ENCODE peak calls at places on chromosomes 7 and 10, in four cellular contexts. One of them, this sample, is unnamed. For H3K4me1, the result is how much of the 10 kb centered on the place peaks cover.

GRCh38 chr7:49187543-49188268 is 263.4 kb downstream of the CDC14C start:
- DNase-seq in left lung: no peak
- DNase-seq in Caco-2: peak
- DNase-seq in heart right ventricle: no peak
- DNase-seq in this sample: peak

GRCh38 chr7:22597845-22598244 is 97.9 kb upstream of the STEAP1B start:
- DNase-seq in left lung: no peak
- DNase-seq in Caco-2: no peak
- DNase-seq in heart right ventricle: no peak
- DNase-seq in this sample: no peak

GRCh38 chr10:44986670-44987069 is 8.1 kb upstream of the DEPP1 start:
- DNase-seq in left lung: no peak
- DNase-seq in Caco-2: no peak
- DNase-seq in heart right ventricle: peak
- DNase-seq in this sample: no peak

GRCh38 chr10:58318346-58318745 is 16.5 kb upstream of the UBE2D1 start:
- DNase-seq in left lung: no peak
- DNase-seq in Caco-2: no peak
- DNase-seq in heart right ventricle: no peak
- DNase-seq in this sample: no peak

GRCh38 chr7:94492601-94493000 is 17.0 kb upstream of the CASD1 start:
- DNase-seq in left lung: no peak
- DNase-seq in Caco-2: no peak
- DNase-seq in heart right ventricle: no peak
- DNase-seq in this sample: no peak

GRCh38 chr7:21507627-21508343 is 35.1 kb upstream of the DNAH11 start:
- DNase-seq in left lung: peak
- DNase-seq in Caco-2: peak
- DNase-seq in heart right ventricle: peak
- DNase-seq in this sample: peak

GRCh38 chr10:107913317-107914294 is 749.1 kb upstream of the SORCS1 start:
- DNase-seq in left lung: no peak
- DNase-seq in Caco-2: no peak
- DNase-seq in heart right ventricle: no peak
- DNase-seq in this sample: peak

GRCh38 chr7:25815711-25816110 is 336.3 kb upstream of the NFE2L3 start:
- DNase-seq in left lung: no peak
- DNase-seq in Caco-2: no peak
- DNase-seq in heart right ventricle: no peak
- DNase-seq in this sample: no peak

GRCh38 chr10:51176976-51177690 is 102.8 kb downstream of the PRKG1 start:
- DNase-seq in left lung: no peak
- DNase-seq in Caco-2: no peak
- DNase-seq in heart right ventricle: no peak
- DNase-seq in this sample: no peak

GRCh38 chr10:101291254-101292193 is 62.3 kb upstream of the LBX1 start:
- DNase-seq in left lung: no peak
- DNase-seq in Caco-2: peak
- DNase-seq in heart right ventricle: peak
- DNase-seq in this sample: peak

GRCh38 chr7:83326223-83326622 is 163.5 kb upstream of the PCLO start:
- DNase-seq in left lung: no peak
- DNase-seq in Caco-2: peak
- DNase-seq in heart right ventricle: no peak
- DNase-seq in this sample: no peak

GRCh38 chr7:135200824-135201331 is 10.4 kb downstream of the WDR91 start:
- DNase-seq in left lung: no peak
- DNase-seq in Caco-2: no peak
- DNase-seq in heart right ventricle: no peak
- DNase-seq in this sample: no peak

GRCh38 chr10:117740088-117740487 is 197.5 kb downstream of the EMX2 start:
- DNase-seq in left lung: no peak
- DNase-seq in Caco-2: no peak
- DNase-seq in heart right ventricle: no peak
- DNase-seq in this sample: no peak

DNA sequence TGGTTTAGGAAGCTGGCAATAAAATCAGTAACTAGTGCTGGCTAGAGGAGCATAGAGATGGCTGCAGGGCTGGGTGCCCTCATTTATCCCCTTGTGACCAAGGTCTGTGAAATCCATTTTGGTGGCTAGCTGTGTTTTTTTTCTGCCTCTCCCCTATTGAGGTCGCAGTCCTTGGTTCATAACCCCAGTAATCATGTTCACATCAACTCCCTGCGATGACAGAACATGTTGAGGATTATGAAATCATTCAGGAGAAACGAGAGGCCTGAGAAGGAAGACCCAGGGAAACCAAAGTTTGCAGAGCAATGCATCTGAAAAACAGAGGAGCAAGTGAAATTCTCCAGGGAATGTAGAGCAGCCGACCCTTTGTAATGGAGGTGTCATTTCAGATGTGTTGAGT is 126.9 kb downstream of the TACC2 start:
- DNase-seq in left lung: no peak
- DNase-seq in Caco-2: no peak
- DNase-seq in heart right ventricle: no peak
- DNase-seq in this sample: no peak
- H3K4me1 ChIP-seq in left lung: under half
- H3K4me1 ChIP-seq in Caco-2: under half
- H3K4me1 ChIP-seq in heart right ventricle: under half
- H3K4me1 ChIP-seq in this sample: under half

DNA sequence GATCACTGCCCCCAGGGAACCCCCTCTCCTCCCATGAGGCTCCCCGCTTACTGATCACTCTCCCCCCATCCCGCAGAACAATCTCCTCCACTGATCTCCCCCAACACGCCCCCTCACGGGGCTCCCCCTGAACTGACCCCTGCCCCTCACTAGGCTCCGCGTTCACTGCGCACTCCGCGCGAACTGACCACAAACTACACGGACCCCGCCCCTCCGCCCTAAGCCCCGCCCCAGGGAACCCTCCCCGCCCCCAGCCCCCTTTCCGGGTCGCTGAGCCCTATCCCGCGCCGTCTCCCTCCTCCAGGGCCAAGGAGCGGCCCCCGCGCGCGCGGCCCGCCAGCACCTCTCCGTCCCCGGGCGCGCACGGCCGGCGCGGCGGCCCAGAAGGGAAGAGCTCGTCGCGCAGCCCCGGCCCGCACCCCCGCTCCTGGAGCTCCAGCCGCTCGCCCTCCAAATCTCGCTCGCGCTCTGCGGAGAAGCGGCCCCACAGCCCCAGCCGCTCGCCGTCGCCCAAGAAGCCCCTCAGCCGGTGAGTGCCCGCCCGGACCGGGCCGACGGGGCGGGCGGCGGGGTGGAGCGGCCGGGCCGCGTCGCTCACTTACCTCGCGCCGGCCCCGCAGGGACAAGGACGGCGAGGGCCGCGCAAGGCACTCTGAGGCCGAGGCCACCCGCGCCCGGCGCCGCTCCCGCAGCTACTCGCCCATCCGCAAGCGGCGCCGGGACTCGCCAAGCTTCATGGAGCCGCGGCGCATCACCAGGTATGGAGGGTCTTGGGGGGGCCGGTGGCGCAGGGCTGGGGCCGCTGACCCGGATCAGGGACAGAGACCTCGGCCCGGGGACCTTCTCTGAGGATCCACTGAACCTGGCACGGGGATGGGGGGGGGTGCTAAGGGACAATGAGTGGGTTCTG is 19.9 kb upstream of the HSPB1 start:
- DNase-seq in left lung: no peak
- DNase-seq in Caco-2: peak
- DNase-seq in heart right ventricle: no peak
- DNase-seq in this sample: peak
- H3K4me3 ChIP-seq in left lung: peak
- H3K4me3 ChIP-seq in Caco-2: peak
- H3K4me3 ChIP-seq in heart right ventricle: peak
- H3K4me3 ChIP-seq in this sample: peak

DNA sequence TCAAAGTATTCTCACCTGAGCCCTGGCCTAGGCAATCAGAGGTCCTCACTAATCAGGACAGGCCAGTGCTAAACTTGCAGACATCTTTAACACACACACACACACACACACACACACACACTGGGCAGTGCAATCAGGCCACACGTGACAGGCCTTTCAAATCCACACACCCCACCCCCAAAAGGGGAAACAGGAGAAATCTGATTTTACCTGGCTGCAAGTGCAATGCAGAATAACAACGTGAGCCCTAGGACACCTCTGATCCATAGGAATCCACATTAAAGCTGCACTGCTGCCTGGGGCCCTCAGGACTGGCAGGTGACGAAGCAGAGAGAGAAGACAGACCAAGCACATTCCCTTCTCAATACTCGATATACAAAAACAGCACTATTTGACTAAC is 218.9 kb downstream of the FAM107B start:
- DNase-seq in left lung: no peak
- DNase-seq in Caco-2: no peak
- DNase-seq in heart right ventricle: no peak
- DNase-seq in this sample: peak
- H3K4me1 ChIP-seq in left lung: under half
- H3K4me1 ChIP-seq in Caco-2: half or more
- H3K4me1 ChIP-seq in heart right ventricle: half or more
- H3K4me1 ChIP-seq in this sample: under half

GRCh38 chr10:74855027-74855426 is 28.6 kb downstream of the KAT6B start:
- DNase-seq in left lung: no peak
- DNase-seq in Caco-2: no peak
- DNase-seq in heart right ventricle: peak
- DNase-seq in this sample: no peak
- H3K4me3 ChIP-seq in left lung: no peak
- H3K4me3 ChIP-seq in Caco-2: no peak
- H3K4me3 ChIP-seq in heart right ventricle: no peak
- H3K4me3 ChIP-seq in this sample: no peak

GRCh38 chr7:2138146-2138765 is 94.5 kb downstream of the MAD1L1 start:
- DNase-seq in left lung: no peak
- DNase-seq in Caco-2: no peak
- DNase-seq in heart right ventricle: no peak
- DNase-seq in this sample: no peak
- H3K4me1 ChIP-seq in left lung: under half
- H3K4me1 ChIP-seq in Caco-2: under half
- H3K4me1 ChIP-seq in heart right ventricle: under half
- H3K4me1 ChIP-seq in this sample: under half

DNA sequence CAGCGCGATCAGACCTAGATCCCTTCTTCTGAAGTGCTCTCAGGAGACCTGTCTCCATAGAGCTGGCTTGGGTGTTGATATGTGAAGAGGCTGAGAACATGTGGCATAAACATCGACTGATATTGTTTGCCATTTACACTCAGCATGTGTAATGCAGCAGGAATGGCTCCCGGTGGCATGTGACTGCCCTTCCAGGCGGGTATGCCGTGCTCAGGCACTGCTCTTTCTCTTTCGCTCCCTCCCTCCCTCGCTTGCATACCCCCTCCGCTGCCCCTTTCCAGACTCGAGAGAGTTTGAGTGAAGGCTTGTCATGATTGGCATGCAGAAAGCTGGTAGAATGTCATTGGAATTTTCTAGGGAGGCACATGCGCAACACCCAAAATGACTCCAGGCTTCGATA is 107.3 kb upstream of the PDCD4 start:
- DNase-seq in left lung: no peak
- DNase-seq in Caco-2: no peak
- DNase-seq in heart right ventricle: peak
- DNase-seq in this sample: no peak
- H3K4me3 ChIP-seq in left lung: no peak
- H3K4me3 ChIP-seq in Caco-2: no peak
- H3K4me3 ChIP-seq in heart right ventricle: peak
- H3K4me3 ChIP-seq in this sample: no peak

GRCh38 chr7:151113344-151114150 is 27.3 kb downstream of the AGAP3 start:
- DNase-seq in left lung: peak
- DNase-seq in Caco-2: peak
- DNase-seq in heart right ventricle: no peak
- DNase-seq in this sample: no peak
- H3K4me1 ChIP-seq in left lung: under half
- H3K4me1 ChIP-seq in Caco-2: under half
- H3K4me1 ChIP-seq in heart right ventricle: under half
- H3K4me1 ChIP-seq in this sample: under half

GRCh38 chr10:790821-791551 is 101.5 kb upstream of the DIP2C start:
- DNase-seq in left lung: no peak
- DNase-seq in Caco-2: no peak
- DNase-seq in heart right ventricle: no peak
- DNase-seq in this sample: no peak

GRCh38 chr10:787933-788651 is 98.6 kb upstream of the DIP2C start:
- DNase-seq in left lung: no peak
- DNase-seq in Caco-2: no peak
- DNase-seq in heart right ventricle: peak
- DNase-seq in this sample: no peak

GRCh38 chr10:791639-792038 is 102.2 kb upstream of the DIP2C start:
- DNase-seq in left lung: no peak
- DNase-seq in Caco-2: no peak
- DNase-seq in heart right ventricle: no peak
- DNase-seq in this sample: no peak

GRCh38 chr10:788796-789748 is 99.6 kb upstream of the DIP2C start:
- DNase-seq in left lung: peak
- DNase-seq in Caco-2: peak
- DNase-seq in heart right ventricle: peak
- DNase-seq in this sample: no peak

GRCh38 chr10:789831-790701 is 100.6 kb upstream of the DIP2C start:
- DNase-seq in left lung: no peak
- DNase-seq in Caco-2: no peak
- DNase-seq in heart right ventricle: no peak
- DNase-seq in this sample: no peak
- H3K4me3 ChIP-seq in left lung: no peak
- H3K4me3 ChIP-seq in Caco-2: peak
- H3K4me3 ChIP-seq in heart right ventricle: no peak
- H3K4me3 ChIP-seq in this sample: no peak

DNA sequence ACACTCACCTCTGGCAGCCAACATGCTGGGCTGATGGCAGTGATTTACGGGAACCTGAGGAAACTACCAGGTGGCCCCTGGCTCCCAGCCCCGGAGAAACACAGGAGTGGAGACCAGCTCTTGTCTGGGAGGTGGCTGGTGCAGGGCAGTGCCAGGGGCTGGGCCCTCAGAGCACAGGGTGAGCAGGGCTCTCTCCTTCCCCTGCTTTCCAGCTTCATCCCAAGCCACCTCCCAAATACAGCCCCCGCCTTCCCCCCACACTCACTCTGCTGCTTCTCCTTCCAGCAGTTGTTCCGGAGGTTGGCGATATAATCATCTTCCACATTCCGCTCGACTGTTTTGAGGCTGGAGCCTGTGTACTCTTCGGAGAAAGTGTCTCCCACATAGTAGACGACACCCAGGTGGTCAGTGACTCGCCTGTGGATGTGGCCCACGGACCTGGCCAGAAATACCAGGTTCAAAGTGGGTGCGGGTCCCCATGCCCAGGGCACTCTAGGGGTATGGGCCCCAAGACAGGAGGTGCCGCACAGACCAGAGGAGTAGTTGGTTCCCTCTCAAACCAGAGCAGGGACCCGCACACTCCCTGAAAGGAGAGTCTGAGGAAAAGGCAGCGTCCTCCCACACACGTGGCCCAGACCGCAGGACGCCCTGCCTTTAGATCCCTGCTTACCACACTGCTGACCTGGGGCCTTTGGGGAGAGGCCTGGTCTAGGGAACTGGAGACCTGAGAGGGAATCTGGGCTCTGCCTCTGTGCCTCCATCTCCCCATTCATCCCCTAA is 18.3 kb downstream of the DNAJB12 start:
- DNase-seq in left lung: no peak
- DNase-seq in Caco-2: no peak
- DNase-seq in heart right ventricle: no peak
- DNase-seq in this sample: no peak
- H3K4me1 ChIP-seq in left lung: half or more
- H3K4me1 ChIP-seq in Caco-2: under half
- H3K4me1 ChIP-seq in heart right ventricle: half or more
- H3K4me1 ChIP-seq in this sample: under half

GRCh38 chr7:66088861-66089838 is 13.5 kb downstream of the ASL start:
- DNase-seq in left lung: no peak
- DNase-seq in Caco-2: no peak
- DNase-seq in heart right ventricle: no peak
- DNase-seq in this sample: no peak

GRCh38 chr7:66095010-66095409 is 19.4 kb downstream of the ASL start:
- DNase-seq in left lung: no peak
- DNase-seq in Caco-2: no peak
- DNase-seq in heart right ventricle: no peak
- DNase-seq in this sample: no peak

GRCh38 chr7:66092654-66093053 is 17.0 kb downstream of the ASL start:
- DNase-seq in left lung: no peak
- DNase-seq in Caco-2: no peak
- DNase-seq in heart right ventricle: no peak
- DNase-seq in this sample: no peak
- H3K4me3 ChIP-seq in left lung: no peak
- H3K4me3 ChIP-seq in Caco-2: no peak
- H3K4me3 ChIP-seq in heart right ventricle: no peak
- H3K4me3 ChIP-seq in this sample: no peak